ENCODE peak calls at places on chromosomes 6 and 20, in seven cellular contexts. W is right lobe of liver, N is ovary, Z is adrenal gland, X is pancreas, K is upper lobe of left lung, U is tibial artery. C is an unnamed sample.

GRCh38 chr20:19964289-19965263 is 52.6 kb upstream of the NAA20 start:
- DNase-seq in K (peak; percentile 85), W (peak; percentile 80), U (peak; percentile 85), Z (peak; percentile 55), X (no peak), N (peak; percentile 53), C (peak; percentile 90)

GRCh38 chr6:128284128-128284527 is 236.3 kb downstream of the PTPRK start:
- DNase-seq in K (no peak), U (no peak), X (no peak), N (no peak), Z (no peak), W (no peak), C (no peak)

GRCh38 chr6:163146036-163146435 is 268.5 kb upstream of the QKI start:
- DNase-seq in K (no peak), U (no peak), Z (no peak), N (no peak), X (no peak), W (no peak), C (no peak)

GRCh38 chr6:52995913-52996685 is 1.0 kb upstream of the GSTA4 start:
- DNase-seq in Z (peak; percentile 76), K (peak; percentile 41), N (peak; percentile 43), X (peak; percentile 31), U (peak; percentile 70), W (no peak), C (peak; percentile 42)

GRCh38 chr20:12434672-12435071 is 517.0 kb downstream of the BTBD3 start:
- DNase-seq in X (no peak), Z (no peak), K (no peak), N (no peak), U (no peak), W (no peak), C (no peak)

GRCh38 chr6:34806738-34807453 is 15.0 kb downstream of the BLTP3A start:
- DNase-seq in X (no peak), N (no peak), W (no peak), U (no peak), Z (no peak), K (no peak), C (no peak)

GRCh38 chr6:80143312-80143960 is 37.0 kb downstream of the BCKDHB start:
- DNase-seq in N (peak; percentile 87), X (no peak), Z (peak; percentile 92), W (peak; percentile 21), U (peak; percentile 85), K (peak; percentile 71), C (peak; percentile 82)

GRCh38 chr20:49278817-49279676 is 1.2 kb upstream of the ZNFX1 start:
- DNase-seq in Z (peak; percentile 37), X (no peak), N (peak; percentile 35), K (peak; percentile 32), W (no peak), U (peak; percentile 67), C (peak; percentile 20)

GRCh38 chr6:80520195-80520594 is 413.7 kb downstream of the BCKDHB start:
- DNase-seq in Z (no peak), K (no peak), W (no peak), X (no peak), U (no peak), N (no peak), C (no peak)

GRCh38 chr6:39816744-39817143 is 24.6 kb downstream of the DAAM2 start:
- DNase-seq in U (no peak), Z (no peak), W (no peak), X (no peak), K (no peak), N (no peak), C (no peak)

GRCh38 chr6:105051941-105052471 is 95.1 kb downstream of the LIN28B start:
- DNase-seq in Z (no peak), W (no peak), U (no peak), K (no peak), X (no peak), N (no peak), C (no peak)

GRCh38 chr6:128493877-128494276 is 26.5 kb downstream of the PTPRK start:
- DNase-seq in U (no peak), K (no peak), N (no peak), X (no peak), W (no peak), Z (no peak), C (no peak)

GRCh38 chr6:161115468-161115867 is 123.9 kb downstream of the MAP3K4 start:
- DNase-seq in W (no peak), N (no peak), U (no peak), K (no peak), X (no peak), Z (no peak), C (no peak)

GRCh38 chr6:107769053-107769658 is 55.0 kb downstream of the SCML4 start:
- DNase-seq in K (no peak), N (no peak), Z (no peak), U (no peak), X (no peak), W (no peak), C (no peak)

GRCh38 chr20:46283426-46283825 is 24.9 kb downstream of the CDH22 start:
- DNase-seq in W (no peak), N (no peak), K (no peak), Z (no peak), X (no peak), U (no peak), C (no peak)
- TF ChIP-seq CTCF in W (no peak), N (no peak), K (no peak), Z (no peak), X (no peak), U (no peak), C (no peak)

DNA sequence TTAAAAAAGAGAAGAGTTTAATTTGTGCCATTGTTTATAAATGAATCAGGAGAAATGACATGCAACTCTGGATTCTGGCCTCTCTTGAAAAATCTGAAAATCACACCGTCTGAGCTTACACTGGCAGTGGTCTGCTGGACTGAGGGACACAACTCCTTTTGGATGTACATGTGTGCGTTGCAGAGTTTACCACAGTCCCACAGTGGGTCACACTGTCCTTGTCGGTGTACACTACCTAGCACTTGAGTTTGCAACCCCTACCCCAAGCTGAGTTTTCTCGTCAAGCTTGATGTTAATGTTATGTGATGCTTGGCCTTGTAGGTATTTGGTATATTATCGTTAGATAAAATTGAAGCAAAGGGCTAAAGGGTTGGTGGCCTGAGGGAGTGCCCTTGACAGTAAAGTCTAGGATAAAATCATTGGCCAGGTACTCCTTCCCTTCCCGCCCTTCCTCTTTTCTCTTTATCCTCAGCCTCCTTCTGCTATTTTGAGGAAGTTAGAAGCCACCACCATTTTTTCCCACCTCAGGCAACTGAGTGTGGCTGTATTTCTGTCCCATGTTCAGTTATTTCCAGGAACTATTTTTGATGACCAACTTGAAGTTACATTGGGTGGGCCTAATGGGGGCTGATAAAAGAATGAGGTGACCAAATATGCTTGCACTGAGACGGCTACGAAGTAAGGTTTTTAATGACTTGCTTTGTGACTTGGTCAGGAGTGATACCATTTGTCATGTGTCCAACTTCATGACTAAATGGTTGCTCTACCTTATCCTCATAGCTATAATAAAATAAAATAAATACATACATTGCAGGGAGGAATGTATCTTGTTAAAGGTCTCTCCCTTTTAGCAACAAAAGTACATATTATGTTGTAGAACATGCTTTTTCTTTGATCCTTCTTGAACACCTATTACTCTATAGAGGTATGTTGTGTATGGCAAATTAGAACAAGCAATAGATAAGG is 11.8 kb downstream of the PTPN1 start:
- DNase-seq in X (no peak), N (no peak), W (no peak), Z (no peak), U (no peak), K (no peak), C (no peak)
- H3K4me1 ChIP-seq in X (no peaks in the 10 kb centered on the region), N (peaks cover 20% of the 10 kb centered on the region), W (peaks cover 30% of the 10 kb centered on the region), Z (peaks cover 82% of the 10 kb centered on the region), U (no peaks in the 10 kb centered on the region), K (peaks cover 92% of the 10 kb centered on the region), C (peaks cover 26% of the 10 kb centered on the region)

GRCh38 chr20:62899633-62900051 is 26.7 kb downstream of the DIDO1 start:
- DNase-seq in U (no peak), X (no peak), W (no peak), Z (peak; percentile 47), K (no peak), N (no peak), C (no peak)
- TF ChIP-seq CTCF in U (no peak), X (no peak), W (no peak), Z (no peak), K (no peak), N (no peak), C (no peak)

GRCh38 chr6:16739329-16739801 is 21.9 kb downstream of the ATXN1 start:
- DNase-seq in Z (no peak), N (no peak), X (no peak), W (no peak), U (no peak), K (no peak), C (no peak)

GRCh38 chr6:16743661-16744210 is 17.5 kb downstream of the ATXN1 start:
- DNase-seq in X (no peak), U (no peak), N (no peak), Z (no peak), W (no peak), K (no peak), C (no peak)

GRCh38 chr6:16742116-16742515 is 19.1 kb downstream of the ATXN1 start:
- DNase-seq in N (no peak), W (no peak), X (no peak), U (no peak), K (no peak), Z (no peak), C (no peak)

GRCh38 chr6:16737926-16738325 is 23.3 kb downstream of the ATXN1 start:
- DNase-seq in N (no peak), U (no peak), K (no peak), X (no peak), W (no peak), Z (no peak), C (no peak)

GRCh38 chr6:16741112-16742016 is 19.9 kb downstream of the ATXN1 start:
- DNase-seq in X (no peak), N (no peak), K (no peak), U (no peak), Z (no peak), W (no peak), C (no peak)
- H3K4me1 ChIP-seq in X (peaks cover 23% of the 10 kb centered on the region), N (peaks cover 5% of the 10 kb centered on the region), K (peaks cover 51% of the 10 kb centered on the region), U (no peaks in the 10 kb centered on the region), Z (peaks cover 42% of the 10 kb centered on the region), W (no peaks in the 10 kb centered on the region), C (no peaks in the 10 kb centered on the region)

DNA sequence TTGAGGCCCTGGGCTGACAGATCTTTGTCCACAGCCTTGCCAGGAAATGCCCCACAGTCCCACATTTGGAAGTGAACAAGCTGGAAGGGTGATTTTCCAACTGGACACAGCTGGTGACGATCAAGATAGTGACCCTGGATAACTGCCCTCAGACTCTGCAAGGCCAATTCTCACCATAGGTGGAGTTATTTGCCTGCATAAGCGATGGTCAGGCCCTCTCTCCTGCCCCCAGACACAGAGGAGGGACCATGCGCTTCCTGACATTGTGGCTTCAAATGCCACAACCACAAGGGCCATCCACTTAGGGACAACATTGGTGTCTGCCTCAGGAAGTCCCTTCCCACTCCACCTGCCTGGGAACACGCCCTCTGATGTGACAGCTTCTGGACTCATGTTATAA is 96.0 kb downstream of the JPH2 start:
- DNase-seq in N (no peak), U (no peak), K (no peak), X (no peak), Z (no peak), W (no peak), C (no peak)
- TF ChIP-seq CTCF in N (no peak), U (no peak), K (no peak), X (no peak), Z (no peak), W (no peak), C (no peak)

GRCh38 chr20:48015943-48016723 is 230.9 kb upstream of the SULF2 start:
- DNase-seq in X (no peak), W (no peak), N (peak; percentile 61), U (no peak), K (no peak), Z (no peak), C (no peak)
- H3K4me1 ChIP-seq in X (no peaks in the 10 kb centered on the region), W (no peaks in the 10 kb centered on the region), N (peaks cover 8% of the 10 kb centered on the region), U (no peaks in the 10 kb centered on the region), K (no peaks in the 10 kb centered on the region), Z (no peaks in the 10 kb centered on the region), C (peaks cover 28% of the 10 kb centered on the region)